ENCODE peak calls at places on chromosomes 16 and 17, in nine cellular contexts. S, M, J, K, C, Q, X, R and V are unnamed samples.

GRCh38 chr17:80750263-80750662 is 205.6 kb downstream of the RPTOR start:
- DNase-seq in S (no peak), M (no peak), J (no peak), K (peak; percentile 42), C (no peak), Q (no peak), X (no peak), R (no peak), V (no peak)

GRCh38 chr17:61076649-61077048 is 323.0 kb upstream of the TBX2 start:
- DNase-seq in S (no peak), M (no peak), J (no peak), K (no peak), C (no peak), Q (no peak), X (no peak), R (no peak), V (no peak)

GRCh38 chr16:50671644-50672260 is 9.4 kb downstream of the SNX20 start:
- DNase-seq in S (peak; percentile 82), M (no peak), J (no peak), K (no peak), C (no peak), Q (peak; percentile 64), X (no peak), R (peak; percentile 69), V (peak; percentile 11)

GRCh38 chr16:3305109-3306068 is at the start of the genes TIGD7 and ZNF75A:
- DNase-seq in S (peak; percentile 95), M (peak; percentile 89), J (peak; percentile 78), K (peak; percentile 93), C (peak; percentile 87), Q (peak; percentile 51), X (peak; percentile 83), R (peak; percentile 90), V (peak; percentile 95)

GRCh38 chr16:53775821-53776431 is 72.0 kb downstream of the FTO start:
- DNase-seq in S (no peak), M (no peak), J (no peak), K (peak; percentile 82), C (peak; percentile 65), Q (no peak), X (peak; percentile 44), R (no peak), V (peak; percentile 55)

GRCh38 chr16:47008174-47008573 is 34.7 kb upstream of the DNAJA2 start:
- DNase-seq in S (no peak), M (no peak), J (no peak), K (no peak), C (no peak), Q (no peak), X (no peak), R (no peak), V (no peak)

GRCh38 chr17:7745748-7746470 is 28.4 kb downstream of the DNAH2 start:
- DNase-seq in S (no peak), M (peak; percentile 15), J (no peak), K (peak; percentile 88), C (no peak), Q (peak; percentile 73), X (no peak), R (no peak), V (peak; percentile 21)

GRCh38 chr17:7704601-7705268 is at the start of gene EFNB3:
- DNase-seq in S (peak; percentile 94), M (no peak), J (no peak), K (no peak), C (no peak), Q (no peak), X (no peak), R (no peak), V (no peak)

GRCh38 chr17:77814091-77814772 is 144.3 kb upstream of the TNRC6C start:
- DNase-seq in S (no peak), M (peak; percentile 12), J (no peak), K (no peak), C (peak; percentile 17), Q (no peak), X (no peak), R (no peak), V (peak; percentile 57)

GRCh38 chr17:80790021-80790765 is 201.4 kb upstream of the CHMP6 start:
- DNase-seq in S (peak; percentile 44), M (peak; percentile 27), J (no peak), K (no peak), C (no peak), Q (no peak), X (no peak), R (no peak), V (peak; percentile 38)

GRCh38 chr17:64399071-64399766 is 8.6 kb upstream of the PECAM1 start:
- DNase-seq in S (no peak), M (peak; percentile 15), J (no peak), K (no peak), C (no peak), Q (no peak), X (no peak), R (no peak), V (peak; percentile 35)

GRCh38 chr16:82456683-82457082 is 170.1 kb upstream of the CDH13 start:
- DNase-seq in S (peak; percentile 88), M (peak; percentile 77), J (no peak), K (peak; percentile 56), C (peak; percentile 75), Q (peak; percentile 57), X (peak; percentile 16), R (peak; percentile 39), V (peak; percentile 81)

GRCh38 chr17:78803161-78803845 is 21.2 kb upstream of the CYTH1 start:
- DNase-seq in S (no peak), M (no peak), J (peak; percentile 33), K (no peak), C (no peak), Q (no peak), X (no peak), R (no peak), V (no peak)

GRCh38 chr17:50370052-50370451 is 2.9 kb downstream of the MRPL27 start:
- DNase-seq in S (no peak), M (no peak), J (no peak), K (no peak), C (no peak), Q (no peak), X (no peak), R (no peak), V (peak; percentile 35)

GRCh38 chr16:27843800-27844199 is 219.7 kb downstream of the GSG1L start:
- DNase-seq in S (no peak), M (no peak), J (no peak), K (no peak), C (peak; percentile 9), Q (no peak), X (no peak), R (no peak), V (peak; percentile 2)

GRCh38 chr16:11283820-11284248 is 2.7 kb upstream of the PRM1 start:
- DNase-seq in S (no peak), M (no peak), J (no peak), K (no peak), C (no peak), Q (no peak), X (no peak), R (no peak), V (no peak)

GRCh38 chr17:42744283-42744805 is 496 bp downstream of the EZH1 start:
- DNase-seq in S (no peak), M (peak; percentile 89), J (peak; percentile 57), K (peak; percentile 42), C (peak; percentile 90), Q (peak; percentile 21), X (no peak), R (peak; percentile 75), V (peak; percentile 94)

GRCh38 chr17:37088459-37088858 is 139.7 kb downstream of the AATF start:
- DNase-seq in S (no peak), M (no peak), J (no peak), K (no peak), C (no peak), Q (no peak), X (no peak), R (no peak), V (no peak)

GRCh38 chr16:11597737-11598136 is 11.0 kb upstream of the LITAF start:
- DNase-seq in S (no peak), M (peak; percentile 41), J (no peak), K (no peak), C (no peak), Q (no peak), X (peak; percentile 50), R (no peak), V (no peak)

GRCh38 chr16:4958510-4959111 is 481 bp downstream of the SEC14L5 start:
- DNase-seq in S (no peak), M (no peak), J (no peak), K (no peak), C (no peak), Q (no peak), X (no peak), R (no peak), V (no peak)

DNA sequence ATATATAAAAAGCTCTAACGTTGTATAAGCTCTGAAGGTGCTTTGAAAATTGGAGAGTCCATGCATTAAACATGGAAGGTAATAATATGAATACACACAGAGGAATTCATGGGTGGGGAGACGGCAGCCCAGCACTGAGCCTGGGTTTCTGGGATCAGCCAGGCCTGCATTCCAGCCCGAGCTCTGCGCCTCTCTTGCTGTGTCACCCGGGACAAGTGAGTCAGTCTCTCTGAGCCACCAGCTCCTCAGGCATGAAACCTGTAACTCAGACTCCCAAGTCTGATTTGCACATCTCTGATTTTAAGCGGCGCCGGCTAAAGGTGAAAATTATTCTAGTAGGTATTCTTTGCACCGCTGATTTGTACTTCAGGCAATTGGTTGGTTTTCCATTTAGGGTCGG is 238.8 kb downstream of the MRTFB start:
- DNase-seq in S (peak; percentile 64), M (no peak), J (no peak), K (no peak), C (no peak), Q (no peak), X (no peak), R (no peak), V (peak; percentile 74)
- H3K36me3 ChIP-seq in S (peaks cover 7% of the 10 kb centered on the region), M (no peaks in the 10 kb centered on the region), J (no peaks in the 10 kb centered on the region), K (peaks cover 48% of the 10 kb centered on the region), C (no peaks in the 10 kb centered on the region), Q (no peaks in the 10 kb centered on the region), X (no peaks in the 10 kb centered on the region), R (no peaks in the 10 kb centered on the region), V (no peaks in the 10 kb centered on the region)

GRCh38 chr17:35373532-35373983 is at the start of gene SLFN11:
- DNase-seq in S (peak; percentile 71), M (peak; percentile 69), J (peak; percentile 91), K (peak; percentile 82), C (peak; percentile 92), Q (no peak), X (peak; percentile 90), R (peak; percentile 85), V (peak; percentile 94)
- H3K4me3 ChIP-seq in S (peak within 1 kb of the TSS; percentile 77), M (peak within 1 kb of the TSS; percentile 33), J (peak within 1 kb of the TSS; percentile 67), K (peak within 1 kb of the TSS; percentile 45), C (peak within 1 kb of the TSS; percentile 75), Q (no peak within 1 kb of the TSS), X (peak within 1 kb of the TSS; percentile 68), R (peak within 1 kb of the TSS; percentile 73), V (peak within 1 kb of the TSS; percentile 92)

GRCh38 chr17:2709173-2709661 is 2.3 kb downstream of the CLUH start:
- DNase-seq in S (peak; percentile 72), M (peak; percentile 83), J (peak; percentile 47), K (no peak), C (peak; percentile 83), Q (no peak), X (no peak), R (no peak), V (peak; percentile 60)
- H3K4me1 ChIP-seq in S (peaks cover 13% of the 10 kb centered on the region), M (peaks cover 17% of the 10 kb centered on the region), J (peaks cover 18% of the 10 kb centered on the region), K (peaks cover 31% of the 10 kb centered on the region), C (peaks cover 50% of the 10 kb centered on the region), Q (peaks cover 45% of the 10 kb centered on the region), X (no peaks in the 10 kb centered on the region), R (peaks cover 17% of the 10 kb centered on the region), V (peaks cover 2% of the 10 kb centered on the region)

GRCh38 chr16:89993377-89993776 is 25.9 kb downstream of the DBNDD1 start:
- DNase-seq in S (no peak), M (no peak), J (no peak), K (no peak), C (no peak), Q (no peak), X (no peak), R (no peak), V (no peak)
- H3K36me3 ChIP-seq in S (peaks cover 76% of the 10 kb centered on the region), M (no peaks in the 10 kb centered on the region), J (no peaks in the 10 kb centered on the region), K (peaks cover 76% of the 10 kb centered on the region), C (peaks cover 23% of the 10 kb centered on the region), Q (peaks cover 25% of the 10 kb centered on the region), X (no peaks in the 10 kb centered on the region), R (no peaks in the 10 kb centered on the region), V (no peaks in the 10 kb centered on the region)